ENCODE peak calls at places on chromosomes 4 and X, in nine cellular contexts. W is OCI-LY7, N is A549, H is HepG2, V is fibroblast of mammary gland, J is lower lobe of right lung, E is AG10803, R is testis, K is neural progenitor cell. T is an unnamed sample.

GRCh38 chr4:30917946-30918345 is 197.8 kb downstream of the PCDH7 start:
- DNase-seq in W (no peak), N (no peak), H (no peak), V (no peak), J (no peak), E (no peak), R (no peak), K (no peak), T (no peak)

GRCh38 chr4:108043536-108043935 is 53.8 kb downstream of the HADH start:
- DNase-seq in W (peak), N (no peak), H (no peak), V (peak), J (no peak), E (peak), R (no peak), K (peak), T (no peak)

GRCh38 chrX:8586953-8587352 is 122.3 kb downstream of the VCX3B start:
- DNase-seq in W (no peak), N (no peak), H (no peak), V (no peak), J (no peak), E (no peak), R (peak), K (no peak), T (no peak)

GRCh38 chr4:172666711-172667368 is 501.8 kb upstream of the GALNT7 start:
- DNase-seq in W (no peak), N (peak), H (no peak), V (no peak), J (no peak), E (no peak), R (no peak), K (peak), T (no peak)

GRCh38 chrX:154349359-154349935 is 25.0 kb downstream of the FLNA start:
- DNase-seq in W (no peak), N (peak), H (no peak), V (no peak), J (peak), E (no peak), R (no peak), K (no peak), T (no peak)

GRCh38 chr4:145533011-145533410 is 51.4 kb downstream of the SMAD1 start:
- DNase-seq in W (no peak), N (no peak), H (no peak), V (peak), J (no peak), E (peak), R (no peak), K (no peak), T (no peak)

GRCh38 chr4:81790477-81790876 is 318.8 kb upstream of the RASGEF1B start:
- DNase-seq in W (no peak), N (no peak), H (no peak), V (no peak), J (no peak), E (no peak), R (no peak), K (no peak), T (no peak)

GRCh38 chrX:69140837-69141236 is 24.4 kb downstream of the PJA1 start:
- DNase-seq in W (no peak), N (no peak), H (no peak), V (no peak), J (no peak), E (no peak), R (no peak), K (no peak), T (no peak)

GRCh38 chrX:19723427-19723826 is 164.0 kb downstream of the SH3KBP1 start:
- DNase-seq in W (no peak), N (peak), H (no peak), V (peak), J (no peak), E (no peak), R (no peak), K (no peak), T (no peak)

GRCh38 chrX:136397001-136397400 is 90.7 kb upstream of the BRS3 start:
- DNase-seq in W (no peak), N (peak), H (peak), V (peak), J (no peak), E (no peak), R (no peak), K (peak), T (no peak)

GRCh38 chr4:74675673-74676279 is 118.5 kb downstream of the BTC start:
- DNase-seq in W (peak), N (peak), H (peak), V (peak), J (no peak), E (peak), R (peak), K (peak), T (peak)

GRCh38 chr4:84481879-84482245 is 17.2 kb downstream of the NKX6-1 start:
- DNase-seq in W (no peak), N (no peak), H (no peak), V (no peak), J (no peak), E (no peak), R (peak), K (peak), T (no peak)

GRCh38 chr4:26791346-26791745 is 69.3 kb upstream of the STIM2 start:
- DNase-seq in W (no peak), N (no peak), H (no peak), V (no peak), J (no peak), E (no peak), R (no peak), K (no peak), T (no peak)

GRCh38 chrX:118588715-118589114 is 93.1 kb downstream of the DOCK11 start:
- DNase-seq in W (no peak), N (no peak), H (no peak), V (no peak), J (no peak), E (no peak), R (no peak), K (no peak), T (no peak)

GRCh38 chr4:105714071-105714521 is 5.5 kb downstream of the GSTCD start:
- DNase-seq in W (peak), N (no peak), H (no peak), V (peak), J (no peak), E (no peak), R (no peak), K (no peak), T (no peak)

GRCh38 chrX:50996930-50997329 is 86.4 kb downstream of the BMP15 start:
- DNase-seq in W (no peak), N (no peak), H (no peak), V (no peak), J (no peak), E (no peak), R (no peak), K (peak), T (no peak)
- TF ChIP-seq CTCF in W (no peak), N (no peak), H (no peak), V (no peak), J (no peak), E (no peak), R (no peak), K (peak), T (no peak)

GRCh38 chr4:143353797-143354196 is 17.1 kb downstream of the GAB1 start:
- DNase-seq in W (peak), N (no peak), H (no peak), V (no peak), J (no peak), E (no peak), R (no peak), K (no peak), T (no peak)

GRCh38 chr4:143352720-143353119 is 16.0 kb downstream of the GAB1 start:
- DNase-seq in W (no peak), N (no peak), H (no peak), V (no peak), J (no peak), E (no peak), R (no peak), K (no peak), T (no peak)

GRCh38 chr4:143355540-143356217 is 19.0 kb downstream of the GAB1 start:
- DNase-seq in W (peak), N (no peak), H (no peak), V (peak), J (no peak), E (peak), R (no peak), K (no peak), T (no peak)

GRCh38 chr4:143356493-143356892 is 19.8 kb downstream of the GAB1 start:
- DNase-seq in W (peak), N (no peak), H (no peak), V (no peak), J (no peak), E (no peak), R (no peak), K (no peak), T (no peak)

GRCh38 chr4:143354990-143355389 is 18.3 kb downstream of the GAB1 start:
- DNase-seq in W (peak), N (no peak), H (no peak), V (no peak), J (no peak), E (no peak), R (peak), K (no peak), T (no peak)
- H3K4me3 ChIP-seq in W (peak), N (no peak), H (no peak), V (no peak), J (no peak), E (no peak), R (no peak), K (no peak), T (no peak)

GRCh38 chr4:155234206-155234605 is 25.8 kb downstream of the NPY2R start:
- DNase-seq in W (no peak), N (no peak), H (no peak), V (no peak), J (no peak), E (no peak), R (no peak), K (no peak), T (no peak)
- TF ChIP-seq CTCF in W (no peak), N (no peak), H (no peak), V (no peak), J (no peak), E (no peak), R (no peak), K (no peak), T (no peak)

GRCh38 chr4:2041234-2042130 is 17.6 kb upstream of the NAT8L start:
- DNase-seq in W (peak), N (peak), H (peak), V (peak), J (peak), E (peak), R (peak), K (peak), T (peak)

GRCh38 chr4:2043396-2044118 is 15.6 kb upstream of the NAT8L start:
- DNase-seq in W (no peak), N (no peak), H (no peak), V (no peak), J (no peak), E (no peak), R (no peak), K (no peak), T (no peak)

GRCh38 chr4:2044119-2044485 is 15.0 kb upstream of the NAT8L start:
- DNase-seq in W (no peak), N (no peak), H (no peak), V (no peak), J (no peak), E (no peak), R (no peak), K (no peak), T (no peak)

GRCh38 chr4:2042207-2042946 is 16.8 kb upstream of the NAT8L start:
- DNase-seq in W (peak), N (no peak), H (no peak), V (no peak), J (peak), E (no peak), R (no peak), K (peak), T (no peak)

GRCh38 chr4:2042947-2043395 is 16.2 kb upstream of the NAT8L start:
- DNase-seq in W (no peak), N (no peak), H (no peak), V (no peak), J (no peak), E (no peak), R (no peak), K (no peak), T (no peak)
- H3K4me3 ChIP-seq in W (peak), N (peak), H (no peak), V (peak), J (peak), E (peak), R (peak), K (peak), T (peak)

GRCh38 chr4:118350961-118351360 is 1.8 kb downstream of the PRSS12 start:
- DNase-seq in W (no peak), N (no peak), H (no peak), V (no peak), J (no peak), E (no peak), R (no peak), K (no peak), T (no peak)

GRCh38 chr4:118353452-118353851 is 649 bp upstream of the PRSS12 start:
- DNase-seq in W (no peak), N (no peak), H (no peak), V (no peak), J (no peak), E (no peak), R (peak), K (peak), T (no peak)

GRCh38 chr4:118354913-118355312 is 2.1 kb upstream of the PRSS12 start:
- DNase-seq in W (no peak), N (no peak), H (no peak), V (no peak), J (no peak), E (no peak), R (no peak), K (no peak), T (no peak)

GRCh38 chr4:118351851-118352827 is 664 bp downstream of the PRSS12 start:
- DNase-seq in W (no peak), N (peak), H (peak), V (peak), J (peak), E (no peak), R (peak), K (peak), T (peak)

DNA sequence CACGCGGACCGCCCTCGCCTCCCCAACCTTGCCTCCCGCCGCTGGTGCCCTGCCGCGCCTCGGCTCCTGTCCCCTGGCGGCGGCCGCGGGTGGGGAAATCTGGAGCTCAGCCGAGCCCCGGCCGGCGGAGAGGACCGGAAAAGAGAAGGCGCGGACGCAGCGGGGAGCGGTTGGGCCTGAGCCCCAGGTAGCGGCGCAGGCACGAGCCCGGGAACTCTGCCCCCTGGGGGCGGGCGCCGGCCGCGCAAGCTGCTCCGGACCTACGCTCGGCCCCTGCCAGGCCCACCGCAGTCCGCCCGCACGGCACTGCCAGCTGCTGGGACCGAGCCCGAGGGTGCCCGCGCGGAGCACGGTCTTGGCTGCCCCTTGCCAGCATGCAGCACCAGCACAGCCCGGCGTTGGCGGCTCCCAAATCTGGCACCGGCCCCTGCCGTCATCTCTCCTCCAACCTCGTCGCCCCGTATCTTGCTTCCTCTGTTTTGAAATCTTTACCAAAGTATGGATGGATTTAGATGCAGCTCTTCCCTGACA is at the start of gene PRSS12:
- DNase-seq in W (no peak), N (peak), H (peak), V (peak), J (peak), E (peak), R (peak), K (peak), T (peak)
- TF ChIP-seq CTCF in W (peak), N (peak), H (peak), V (no peak), J (peak), E (peak), R (peak), K (peak), T (peak)

DNA sequence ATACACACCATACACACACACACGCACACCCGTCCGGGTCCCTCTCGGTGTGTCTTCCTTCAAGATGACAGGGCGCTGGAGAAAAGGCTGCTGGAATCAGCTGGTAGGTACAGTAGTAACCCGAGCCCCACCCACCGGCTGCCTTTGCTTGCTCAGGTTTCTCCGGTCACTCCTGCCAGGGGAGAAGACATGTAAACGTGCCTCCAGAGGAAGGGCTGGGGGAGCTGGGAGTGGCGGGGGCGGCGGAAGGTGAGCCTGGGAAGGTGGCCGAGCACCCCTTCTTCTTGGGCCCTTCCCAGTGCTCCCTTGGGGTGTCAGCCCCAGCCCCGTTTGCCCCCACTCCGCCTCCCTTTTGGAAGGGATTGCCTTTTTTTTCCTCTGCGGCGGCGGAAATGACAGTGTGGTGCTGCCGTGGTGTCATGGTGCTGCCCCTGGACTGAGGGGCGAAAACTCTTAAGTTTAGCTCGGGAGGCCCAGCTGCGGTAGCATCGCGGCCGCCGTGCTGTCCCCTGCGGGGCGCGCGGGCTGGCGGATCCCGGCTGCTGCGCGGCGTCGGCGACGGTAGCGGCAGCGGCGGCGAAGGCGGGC is at the start of gene MID2:
- DNase-seq in W (no peak), N (peak), H (no peak), V (peak), J (peak), E (peak), R (peak), K (peak), T (no peak)
- H3K4me3 ChIP-seq in W (no peak), N (peak), H (peak), V (peak), J (peak), E (peak), R (peak), K (peak), T (peak)

GRCh38 chr4:141706445-141706844 is 70.1 kb downstream of the IL15 start:
- DNase-seq in W (no peak), N (no peak), H (no peak), V (no peak), J (no peak), E (no peak), R (no peak), K (no peak), T (no peak)

GRCh38 chr4:141703497-141703896 is 67.1 kb downstream of the IL15 start:
- DNase-seq in W (no peak), N (no peak), H (no peak), V (no peak), J (no peak), E (no peak), R (no peak), K (no peak), T (no peak)

GRCh38 chr4:141705747-141706377 is 69.5 kb downstream of the IL15 start:
- DNase-seq in W (no peak), N (no peak), H (no peak), V (no peak), J (no peak), E (no peak), R (no peak), K (no peak), T (no peak)

GRCh38 chr4:141705048-141705746 is 68.8 kb downstream of the IL15 start:
- DNase-seq in W (no peak), N (no peak), H (no peak), V (no peak), J (no peak), E (no peak), R (no peak), K (no peak), T (no peak)

DNA sequence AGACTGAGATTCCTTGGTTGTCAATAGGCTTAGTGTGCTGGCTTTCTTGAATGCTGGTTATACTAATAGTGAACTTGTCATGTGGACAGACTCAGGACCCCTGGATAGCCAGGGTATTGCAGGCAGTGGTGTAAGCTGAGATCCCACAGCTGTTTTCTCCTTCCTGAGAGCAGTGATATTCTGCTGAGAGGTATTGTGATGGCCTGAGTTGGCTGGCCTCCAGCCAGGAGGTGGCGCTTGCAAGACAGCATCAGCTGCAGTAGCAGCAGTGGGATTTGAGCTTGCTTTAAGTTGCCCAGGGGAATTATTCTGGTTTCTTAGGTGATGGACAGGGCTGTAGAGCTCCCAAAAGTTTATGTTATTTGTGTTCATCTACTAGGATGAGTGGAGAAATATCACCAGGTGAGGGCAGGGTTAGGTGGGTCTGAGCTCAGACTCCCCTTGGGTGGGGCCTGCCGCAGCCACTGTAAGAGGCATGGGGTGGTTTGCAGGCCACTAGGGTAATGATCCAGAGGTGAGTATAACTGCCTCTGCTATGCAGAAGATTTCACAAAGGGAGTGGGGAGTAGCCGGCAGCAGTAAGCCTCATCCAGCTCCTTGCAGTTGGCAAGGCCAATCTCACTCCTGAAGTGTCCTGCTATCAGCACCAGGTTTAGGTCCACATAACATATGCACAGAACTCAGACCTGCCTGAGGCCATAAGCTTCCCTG is 66.2 kb downstream of the IL15 start:
- DNase-seq in W (no peak), N (no peak), H (no peak), V (no peak), J (no peak), E (no peak), R (no peak), K (no peak), T (no peak)
- TF ChIP-seq CTCF in W (peak), N (no peak), H (no peak), V (no peak), J (no peak), E (no peak), R (no peak), K (peak), T (no peak)

DNA sequence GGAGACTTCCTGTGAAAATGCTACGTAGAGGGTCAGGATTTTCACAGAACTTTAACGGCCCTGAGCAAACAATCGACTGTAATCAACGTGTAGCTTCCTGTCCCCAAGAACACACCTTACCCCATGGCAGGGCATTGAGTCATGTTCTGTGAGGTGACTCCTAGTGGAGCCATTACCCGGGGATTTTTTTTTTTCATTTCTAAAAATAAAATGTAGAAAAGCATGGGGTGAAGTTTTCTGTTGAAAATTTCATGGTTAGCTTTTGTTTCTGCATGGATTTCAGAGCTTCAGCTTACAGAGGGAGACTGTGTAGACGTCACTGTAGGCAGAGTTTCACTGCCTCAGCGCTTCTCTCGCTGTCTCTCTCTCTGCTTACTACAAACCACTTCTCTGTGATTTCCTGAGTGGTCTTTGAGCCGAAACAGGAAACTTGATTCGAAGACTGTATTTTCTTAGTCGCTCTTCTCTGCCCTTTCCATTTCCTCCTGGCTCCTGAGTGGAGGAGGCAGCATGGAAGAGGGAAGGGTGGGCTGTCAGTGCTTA is 111.7 kb downstream of the NFKB1 start:
- DNase-seq in W (no peak), N (no peak), H (no peak), V (no peak), J (no peak), E (no peak), R (no peak), K (no peak), T (no peak)
- H3K4me3 ChIP-seq in W (no peak), N (no peak), H (no peak), V (no peak), J (no peak), E (no peak), R (no peak), K (no peak), T (no peak)

GRCh38 chrX:141314441-141314840 is 72.1 kb upstream of the SPANXC start:
- DNase-seq in W (no peak), N (no peak), H (no peak), V (peak), J (no peak), E (no peak), R (no peak), K (no peak), T (no peak)
- TF ChIP-seq CTCF in W (no peak), N (no peak), H (no peak), V (no peak), J (no peak), E (no peak), R (no peak), K (no peak), T (no peak)

GRCh38 chr4:61200991-61201526 is 933 bp downstream of the ADGRL3 start:
- DNase-seq in W (no peak), N (no peak), H (no peak), V (no peak), J (no peak), E (no peak), R (peak), K (peak), T (no peak)
- H3K4me3 ChIP-seq in W (no peak), N (peak), H (no peak), V (peak), J (peak), E (no peak), R (peak), K (peak), T (peak)